ENCODE peak calls at places on chromosomes 16 and 17, in six cellular contexts. One of them, this sample, is unnamed.

GRCh38 chr17:7220593-7221280 is 999 bp downstream of the ACADVL start:
- DNase-seq in GM13976: peak
- DNase-seq in WERI-Rb-1: peak
- DNase-seq in tibial nerve: no peak
- DNase-seq in WTC11: peak
- DNase-seq in B cell: peak
- DNase-seq in this sample: peak

GRCh38 chr17:77365584-77366186 is 224.9 kb downstream of the SEC14L1 start:
- DNase-seq in GM13976: no peak
- DNase-seq in WERI-Rb-1: no peak
- DNase-seq in tibial nerve: no peak
- DNase-seq in WTC11: peak
- DNase-seq in B cell: no peak
- DNase-seq in this sample: no peak

GRCh38 chr17:67801626-67802175 is 23.6 kb upstream of the BPTF start:
- DNase-seq in GM13976: no peak
- DNase-seq in WERI-Rb-1: peak
- DNase-seq in tibial nerve: no peak
- DNase-seq in WTC11: peak
- DNase-seq in B cell: no peak
- DNase-seq in this sample: no peak

GRCh38 chr17:67441052-67441738 is 64.1 kb downstream of the PITPNC1 start:
- DNase-seq in GM13976: peak
- DNase-seq in WERI-Rb-1: peak
- DNase-seq in tibial nerve: no peak
- DNase-seq in WTC11: no peak
- DNase-seq in B cell: no peak
- DNase-seq in this sample: peak

GRCh38 chr17:79424471-79425185 is 186.2 kb downstream of the RBFOX3 start:
- DNase-seq in GM13976: no peak
- DNase-seq in WERI-Rb-1: no peak
- DNase-seq in tibial nerve: no peak
- DNase-seq in WTC11: no peak
- DNase-seq in B cell: no peak
- DNase-seq in this sample: no peak

GRCh38 chr16:11078812-11079459 is 134.6 kb downstream of the CLEC16A start:
- DNase-seq in GM13976: no peak
- DNase-seq in WERI-Rb-1: no peak
- DNase-seq in tibial nerve: peak
- DNase-seq in WTC11: no peak
- DNase-seq in B cell: no peak
- DNase-seq in this sample: no peak

GRCh38 chr17:43768943-43769342 is 9.8 kb downstream of the DUSP3 start:
- DNase-seq in GM13976: no peak
- DNase-seq in WERI-Rb-1: no peak
- DNase-seq in tibial nerve: no peak
- DNase-seq in WTC11: no peak
- DNase-seq in B cell: no peak
- DNase-seq in this sample: no peak

GRCh38 chr17:82649501-82650261 is 1.4 kb upstream of the WDR45B start:
- DNase-seq in GM13976: no peak
- DNase-seq in WERI-Rb-1: no peak
- DNase-seq in tibial nerve: no peak
- DNase-seq in WTC11: no peak
- DNase-seq in B cell: no peak
- DNase-seq in this sample: no peak

GRCh38 chr17:81889602-81890001 is 1.8 kb downstream of the ALYREF start:
- DNase-seq in GM13976: no peak
- DNase-seq in WERI-Rb-1: no peak
- DNase-seq in tibial nerve: no peak
- DNase-seq in WTC11: no peak
- DNase-seq in B cell: no peak
- DNase-seq in this sample: no peak

GRCh38 chr17:76369804-76370203 is 14.6 kb upstream of the SPHK1 start:
- DNase-seq in GM13976: no peak
- DNase-seq in WERI-Rb-1: no peak
- DNase-seq in tibial nerve: no peak
- DNase-seq in WTC11: no peak
- DNase-seq in B cell: no peak
- DNase-seq in this sample: no peak

GRCh38 chr16:79360267-79360666 is 240.3 kb downstream of the MAF start:
- DNase-seq in GM13976: no peak
- DNase-seq in WERI-Rb-1: no peak
- DNase-seq in tibial nerve: no peak
- DNase-seq in WTC11: no peak
- DNase-seq in B cell: no peak
- DNase-seq in this sample: no peak

GRCh38 chr17:27952366-27952765 is 59.2 kb upstream of the LYRM9 start:
- DNase-seq in GM13976: no peak
- DNase-seq in WERI-Rb-1: no peak
- DNase-seq in tibial nerve: no peak
- DNase-seq in WTC11: no peak
- DNase-seq in B cell: no peak
- DNase-seq in this sample: no peak

GRCh38 chr17:37259030-37259735 is 116.6 kb upstream of the C17orf78 start:
- DNase-seq in GM13976: no peak
- DNase-seq in WERI-Rb-1: no peak
- DNase-seq in tibial nerve: no peak
- DNase-seq in WTC11: no peak
- DNase-seq in B cell: no peak
- DNase-seq in this sample: no peak

GRCh38 chr17:82670661-82671060 is 22.4 kb upstream of the WDR45B start:
- DNase-seq in GM13976: no peak
- DNase-seq in WERI-Rb-1: no peak
- DNase-seq in tibial nerve: no peak
- DNase-seq in WTC11: no peak
- DNase-seq in B cell: peak
- DNase-seq in this sample: no peak

GRCh38 chr17:49216953-49217650 is 6.6 kb downstream of the ABI3 start:
- DNase-seq in GM13976: no peak
- DNase-seq in WERI-Rb-1: no peak
- DNase-seq in tibial nerve: peak
- DNase-seq in WTC11: no peak
- DNase-seq in B cell: no peak
- DNase-seq in this sample: no peak

GRCh38 chr16:21283521-21284289 is 5.6 kb upstream of the CRYM start:
- DNase-seq in GM13976: peak
- DNase-seq in WERI-Rb-1: peak
- DNase-seq in tibial nerve: no peak
- DNase-seq in WTC11: peak
- DNase-seq in B cell: no peak
- DNase-seq in this sample: peak
- TF ChIP-seq CTCF in GM13976: peak
- TF ChIP-seq CTCF in WERI-Rb-1: peak
- TF ChIP-seq CTCF in tibial nerve: no peak
- TF ChIP-seq CTCF in WTC11: no peak
- TF ChIP-seq CTCF in B cell: peak
- TF ChIP-seq CTCF in this sample: peak

DNA sequence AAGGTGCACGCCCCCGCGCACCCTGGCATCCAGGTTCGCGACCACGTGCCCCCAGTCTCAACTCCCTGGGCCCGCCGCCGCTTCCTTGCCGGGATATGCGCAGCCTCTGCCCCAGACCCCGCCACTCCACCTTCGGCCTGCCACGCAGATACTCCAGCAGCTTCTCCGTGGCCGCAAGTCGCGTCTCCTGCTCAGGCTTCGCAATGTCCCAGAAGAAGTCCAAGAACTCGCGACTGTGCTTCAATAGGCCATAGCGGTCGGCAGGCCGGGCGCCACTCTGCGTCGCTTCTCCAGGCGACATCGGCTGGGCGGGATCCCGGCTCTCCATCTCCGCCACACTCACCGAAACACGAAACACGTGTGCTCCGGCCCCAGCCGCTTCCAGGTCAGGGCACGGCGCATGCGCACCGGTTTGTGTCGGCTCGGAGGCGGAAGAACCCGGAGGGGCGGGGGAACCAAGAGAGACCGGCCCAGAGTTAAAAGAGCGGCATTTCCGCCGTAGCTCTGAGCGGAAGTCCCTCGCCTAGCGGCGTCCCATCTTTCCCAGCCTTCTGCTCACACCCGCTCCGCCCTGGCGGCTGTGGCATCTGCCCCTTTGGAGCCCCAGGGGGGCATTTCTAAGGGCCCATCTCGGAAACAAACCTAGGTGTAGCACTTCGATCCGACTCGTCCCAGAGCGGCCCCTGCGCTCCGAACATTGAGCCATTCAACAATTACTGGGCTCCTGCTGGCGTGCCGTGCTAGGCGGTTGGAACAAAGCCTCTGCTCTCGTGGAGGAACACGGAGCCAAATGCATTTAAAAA is at the start of gene MYBBP1A:
- DNase-seq in GM13976: peak
- DNase-seq in WERI-Rb-1: peak
- DNase-seq in tibial nerve: peak
- DNase-seq in WTC11: peak
- DNase-seq in B cell: peak
- DNase-seq in this sample: peak
- TF ChIP-seq CTCF in GM13976: no peak
- TF ChIP-seq CTCF in WERI-Rb-1: peak
- TF ChIP-seq CTCF in tibial nerve: peak
- TF ChIP-seq CTCF in WTC11: no peak
- TF ChIP-seq CTCF in B cell: no peak
- TF ChIP-seq CTCF in this sample: peak

GRCh38 chr17:41456206-41456605 is 11.0 kb downstream of the KRT32 start:
- DNase-seq in GM13976: no peak
- DNase-seq in WERI-Rb-1: no peak
- DNase-seq in tibial nerve: no peak
- DNase-seq in WTC11: peak
- DNase-seq in B cell: no peak
- DNase-seq in this sample: no peak
- TF ChIP-seq CTCF in GM13976: no peak
- TF ChIP-seq CTCF in WERI-Rb-1: peak
- TF ChIP-seq CTCF in tibial nerve: no peak
- TF ChIP-seq CTCF in WTC11: no peak
- TF ChIP-seq CTCF in B cell: no peak
- TF ChIP-seq CTCF in this sample: no peak

DNA sequence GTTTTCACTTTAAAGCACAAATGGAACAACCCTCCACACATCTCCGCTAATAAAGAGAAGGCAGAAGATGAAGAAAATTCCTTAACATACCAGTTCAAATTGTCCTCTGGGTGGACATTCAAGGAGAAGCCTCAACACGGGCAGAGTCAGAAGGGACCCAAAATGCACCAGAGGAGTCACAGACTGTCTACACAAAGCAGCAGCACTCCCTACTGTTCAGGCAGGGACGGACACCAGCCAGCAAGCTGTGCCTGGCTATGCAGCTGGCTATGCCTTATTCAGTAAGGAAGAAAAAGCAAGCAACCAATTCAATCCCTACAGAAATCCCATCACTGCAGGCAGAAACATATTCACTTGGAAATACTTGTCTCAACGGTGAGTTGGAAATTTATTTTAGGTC is 8.1 kb downstream of the DNAJC7 start:
- DNase-seq in GM13976: no peak
- DNase-seq in WERI-Rb-1: peak
- DNase-seq in tibial nerve: no peak
- DNase-seq in WTC11: no peak
- DNase-seq in B cell: no peak
- DNase-seq in this sample: no peak
- TF ChIP-seq CTCF in GM13976: no peak
- TF ChIP-seq CTCF in WERI-Rb-1: peak
- TF ChIP-seq CTCF in tibial nerve: peak
- TF ChIP-seq CTCF in WTC11: no peak
- TF ChIP-seq CTCF in B cell: no peak
- TF ChIP-seq CTCF in this sample: no peak

GRCh38 chr16:49993579-49993978 is 31.4 kb upstream of the CNEP1R1 start:
- DNase-seq in GM13976: no peak
- DNase-seq in WERI-Rb-1: no peak
- DNase-seq in tibial nerve: no peak
- DNase-seq in WTC11: no peak
- DNase-seq in B cell: no peak
- DNase-seq in this sample: no peak
- TF ChIP-seq CTCF in GM13976: no peak
- TF ChIP-seq CTCF in WERI-Rb-1: no peak
- TF ChIP-seq CTCF in tibial nerve: no peak
- TF ChIP-seq CTCF in WTC11: no peak
- TF ChIP-seq CTCF in B cell: no peak
- TF ChIP-seq CTCF in this sample: no peak

GRCh38 chr16:86398622-86399021 is 111.7 kb upstream of the FOXF1 start:
- DNase-seq in GM13976: no peak
- DNase-seq in WERI-Rb-1: no peak
- DNase-seq in tibial nerve: no peak
- DNase-seq in WTC11: no peak
- DNase-seq in B cell: no peak
- DNase-seq in this sample: no peak
- TF ChIP-seq CTCF in GM13976: no peak
- TF ChIP-seq CTCF in WERI-Rb-1: no peak
- TF ChIP-seq CTCF in tibial nerve: no peak
- TF ChIP-seq CTCF in WTC11: no peak
- TF ChIP-seq CTCF in B cell: no peak
- TF ChIP-seq CTCF in this sample: no peak

GRCh38 chr16:70527315-70527996 is 3.8 kb downstream of the SF3B3 start:
- DNase-seq in GM13976: no peak
- DNase-seq in WERI-Rb-1: no peak
- DNase-seq in tibial nerve: no peak
- DNase-seq in WTC11: no peak
- DNase-seq in B cell: no peak
- DNase-seq in this sample: no peak

GRCh38 chr16:70526403-70526802 is 2.8 kb downstream of the SF3B3 start:
- DNase-seq in GM13976: no peak
- DNase-seq in WERI-Rb-1: no peak
- DNase-seq in tibial nerve: no peak
- DNase-seq in WTC11: no peak
- DNase-seq in B cell: no peak
- DNase-seq in this sample: no peak

GRCh38 chr16:70534949-70535348 is 11.3 kb downstream of the SF3B3 start:
- DNase-seq in GM13976: no peak
- DNase-seq in WERI-Rb-1: no peak
- DNase-seq in tibial nerve: no peak
- DNase-seq in WTC11: no peak
- DNase-seq in B cell: no peak
- DNase-seq in this sample: no peak

GRCh38 chr16:70523621-70524405 is at the start of gene SF3B3:
- DNase-seq in GM13976: peak
- DNase-seq in WERI-Rb-1: no peak
- DNase-seq in tibial nerve: peak
- DNase-seq in WTC11: peak
- DNase-seq in B cell: peak
- DNase-seq in this sample: peak

GRCh38 chr16:70529051-70529777 is 5.6 kb downstream of the SF3B3 start:
- DNase-seq in GM13976: peak
- DNase-seq in WERI-Rb-1: no peak
- DNase-seq in tibial nerve: peak
- DNase-seq in WTC11: no peak
- DNase-seq in B cell: no peak
- DNase-seq in this sample: no peak
- TF ChIP-seq CTCF in GM13976: peak
- TF ChIP-seq CTCF in WERI-Rb-1: no peak
- TF ChIP-seq CTCF in tibial nerve: peak
- TF ChIP-seq CTCF in WTC11: no peak
- TF ChIP-seq CTCF in B cell: peak
- TF ChIP-seq CTCF in this sample: peak